ENCODE peak calls at places on chromosomes 11 and 22, in seven cellular contexts. H is fibroblast of lung, N is tibial artery, D is DND-41, C is dorsolateral prefrontal cortex, O is bronchial epithelial cell, B is fibroblast of pulmonary artery. V is an unnamed sample.

GRCh38 chr11:8090756-8091155 is 9.7 kb downstream of the TUB start:
- DNase-seq in H (peak), B (peak), C (no peak), O (no peak), D (peak), N (peak), V (peak)

GRCh38 chr11:48094643-48095339 is 114.4 kb downstream of the PTPRJ start:
- DNase-seq in D (no peak), B (no peak), H (no peak), C (no peak), N (no peak), O (no peak), V (no peak)

GRCh38 chr11:64744544-64745218 is 739 bp upstream of the RASGRP2 start:
- DNase-seq in O (no peak), H (no peak), N (no peak), C (no peak), D (no peak), B (no peak), V (no peak)

GRCh38 chr11:86089659-86090058 is 20.8 kb upstream of the PICALM start:
- DNase-seq in C (no peak), N (no peak), B (peak), O (no peak), D (no peak), H (peak), V (no peak)

GRCh38 chr11:10490032-10490397 is 35.0 kb downstream of the AMPD3 start:
- DNase-seq in C (no peak), O (no peak), H (no peak), D (no peak), B (no peak), N (peak), V (no peak)

GRCh38 chr11:68950776-68951175 is 30.0 kb downstream of the MRGPRD start:
- DNase-seq in C (no peak), O (no peak), D (no peak), H (no peak), B (no peak), N (no peak), V (no peak)

GRCh38 chr11:64060861-64061444 is 25.2 kb downstream of the FLRT1 start:
- DNase-seq in C (no peak), H (peak), D (no peak), N (no peak), O (no peak), B (peak), V (peak)

GRCh38 chr11:30000986-30001385 is 15.8 kb downstream of the KCNA4 start:
- DNase-seq in B (no peak), O (no peak), H (no peak), D (no peak), C (no peak), N (no peak), V (no peak)

GRCh38 chr11:118537409-118537980 is 6.5 kb downstream of the TMEM25 start:
- DNase-seq in C (no peak), B (no peak), D (no peak), N (no peak), O (no peak), H (no peak), V (no peak)

GRCh38 chr11:68141247-68142027 is 20.2 kb upstream of the CHKA start:
- DNase-seq in C (no peak), O (no peak), N (no peak), D (no peak), B (no peak), H (no peak), V (no peak)

GRCh38 chr11:68045900-68046299 is 7.1 kb downstream of the TCIRG1 start:
- DNase-seq in O (no peak), H (no peak), B (no peak), D (no peak), N (no peak), C (no peak), V (no peak)

GRCh38 chr11:7080900-7081299 is 7.9 kb upstream of the RBMXL2 start:
- DNase-seq in C (no peak), B (no peak), H (no peak), D (no peak), N (no peak), O (no peak), V (no peak)

GRCh38 chr11:129639300-129639699 is 176.3 kb upstream of the TMEM45B start:
- DNase-seq in D (no peak), H (peak), O (peak), N (no peak), C (no peak), B (peak), V (no peak)

GRCh38 chr22:31532060-31532459 is 35.7 kb downstream of the SFI1 start:
- DNase-seq in O (no peak), N (no peak), C (no peak), B (no peak), D (no peak), H (no peak), V (no peak)

GRCh38 chr22:40714514-40714966 is 35.3 kb downstream of the MCHR1 start:
- DNase-seq in H (peak), C (peak), O (peak), D (no peak), B (peak), N (no peak), V (no peak)

GRCh38 chr11:5815534-5815933 is 6.8 kb downstream of the OR52N2 start:
- DNase-seq in B (no peak), D (no peak), H (no peak), C (no peak), N (no peak), O (no peak), V (no peak)

GRCh38 chr11:124536520-124536919 is 6.9 kb downstream of the OR8B12 start:
- DNase-seq in D (no peak), B (peak), N (peak), H (peak), O (peak), C (peak), V (no peak)
- TF ChIP-seq CTCF in D (no peak), B (peak), N (no peak), H (no peak), O (no peak), C (peak), V (no peak)

DNA sequence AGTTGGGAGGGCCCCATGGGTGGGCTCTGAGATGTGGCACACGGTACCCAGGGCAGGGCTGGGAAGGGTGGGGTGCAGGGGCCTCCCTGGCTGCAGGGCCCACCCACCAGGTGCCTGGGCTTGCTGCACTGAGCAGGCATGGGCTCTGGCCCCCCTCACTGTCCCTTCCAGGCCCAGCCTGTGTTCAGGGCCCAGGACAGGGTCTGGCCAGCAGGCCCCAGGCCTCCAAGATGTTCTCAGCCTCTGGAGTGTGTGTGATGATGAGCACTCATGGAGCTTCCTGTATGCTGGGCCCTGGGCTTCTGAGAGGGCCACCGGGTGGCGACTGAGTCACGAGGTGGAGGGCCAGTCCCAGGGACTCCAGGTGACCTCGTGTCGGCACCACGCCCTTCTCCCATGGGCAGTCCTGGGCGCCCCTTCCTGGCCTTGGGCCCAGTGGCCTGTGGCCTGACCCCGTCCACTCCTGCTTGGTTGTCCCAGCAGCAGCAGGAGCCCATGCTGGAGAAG is 55.9 kb upstream of the CCDC188 start:
- DNase-seq in D (peak), C (no peak), N (no peak), O (peak), B (peak), H (peak), V (no peak)
- TF ChIP-seq CTCF in D (peak), C (no peak), N (no peak), O (no peak), B (no peak), H (no peak), V (no peak)

DNA sequence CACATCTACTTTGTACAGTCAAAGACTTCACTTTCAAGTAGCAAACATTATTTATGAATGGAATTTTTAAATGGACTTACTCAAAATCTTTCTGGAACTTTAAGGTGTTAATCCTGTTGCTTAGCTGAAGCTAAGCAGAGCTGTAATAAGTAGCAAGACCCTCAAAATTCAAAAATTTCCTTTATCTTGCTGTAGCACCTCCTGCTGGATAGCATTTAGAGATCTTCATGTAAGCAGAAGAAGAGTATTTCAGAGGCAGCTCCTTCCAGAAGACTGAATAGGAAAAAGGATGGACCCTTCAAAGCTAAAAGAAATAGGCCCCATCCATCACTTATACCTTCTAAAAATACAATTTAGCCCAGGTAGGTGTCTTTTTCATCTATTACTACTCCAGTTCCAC is 3.4 kb downstream of the PHF21A start:
- DNase-seq in C (no peak), H (peak), O (no peak), D (no peak), N (no peak), B (peak), V (no peak)
- TF ChIP-seq CTCF in C (peak), H (peak), O (peak), D (peak), N (no peak), B (peak), V (no peak)

DNA sequence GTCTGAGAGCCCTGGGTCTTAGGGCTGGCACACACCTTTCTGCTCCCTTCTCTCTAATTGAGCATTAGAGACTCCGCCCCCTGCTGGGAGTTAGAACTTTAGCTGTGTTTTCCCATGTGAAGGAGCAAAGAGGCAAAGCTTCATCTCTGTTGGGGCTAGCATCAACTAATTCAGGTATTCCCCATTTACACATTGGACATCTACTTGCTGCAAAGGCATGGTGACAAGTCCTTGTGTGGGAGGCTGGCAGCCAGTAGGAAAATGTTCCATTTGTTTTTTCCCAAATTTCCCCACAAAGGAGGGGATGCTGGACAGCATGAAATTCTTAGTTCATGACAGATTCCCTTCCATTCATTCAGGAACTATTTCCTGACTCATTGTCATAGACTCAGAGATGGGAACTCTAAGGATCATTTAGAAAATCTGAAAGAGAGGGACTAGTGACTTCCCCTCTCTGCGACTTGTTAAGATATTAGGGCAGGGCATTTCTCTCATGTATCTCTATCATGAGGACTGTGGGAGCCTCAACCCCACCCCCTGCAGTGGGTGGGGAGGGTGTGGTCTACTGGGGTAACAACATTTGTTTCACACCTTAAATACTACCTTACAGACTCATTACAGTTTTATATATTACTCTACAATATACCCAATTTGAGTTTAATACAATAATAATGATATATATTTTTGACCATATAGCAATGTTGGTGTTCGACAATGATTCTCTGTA is 3.7 kb downstream of the CD44 start:
- DNase-seq in B (peak), N (no peak), C (no peak), D (no peak), H (peak), O (peak), V (no peak)
- TF ChIP-seq CTCF in B (no peak), N (no peak), C (no peak), D (no peak), H (no peak), O (peak), V (no peak)

GRCh38 chr11:96341237-96342130 is 1.5 kb downstream of the MAML2 start:
- DNase-seq in H (peak), B (peak), O (no peak), N (peak), D (peak), C (no peak), V (peak)

GRCh38 chr11:96340555-96340885 is 2.5 kb downstream of the MAML2 start:
- DNase-seq in C (no peak), O (no peak), B (peak), H (peak), N (no peak), D (no peak), V (no peak)

GRCh38 chr11:96339704-96340554 is 3.1 kb downstream of the MAML2 start:
- DNase-seq in B (peak), N (peak), O (no peak), H (peak), C (no peak), D (no peak), V (no peak)

GRCh38 chr11:96337541-96338530 is 5.2 kb downstream of the MAML2 start:
- DNase-seq in B (peak), D (no peak), H (peak), O (no peak), C (no peak), N (no peak), V (no peak)

DNA sequence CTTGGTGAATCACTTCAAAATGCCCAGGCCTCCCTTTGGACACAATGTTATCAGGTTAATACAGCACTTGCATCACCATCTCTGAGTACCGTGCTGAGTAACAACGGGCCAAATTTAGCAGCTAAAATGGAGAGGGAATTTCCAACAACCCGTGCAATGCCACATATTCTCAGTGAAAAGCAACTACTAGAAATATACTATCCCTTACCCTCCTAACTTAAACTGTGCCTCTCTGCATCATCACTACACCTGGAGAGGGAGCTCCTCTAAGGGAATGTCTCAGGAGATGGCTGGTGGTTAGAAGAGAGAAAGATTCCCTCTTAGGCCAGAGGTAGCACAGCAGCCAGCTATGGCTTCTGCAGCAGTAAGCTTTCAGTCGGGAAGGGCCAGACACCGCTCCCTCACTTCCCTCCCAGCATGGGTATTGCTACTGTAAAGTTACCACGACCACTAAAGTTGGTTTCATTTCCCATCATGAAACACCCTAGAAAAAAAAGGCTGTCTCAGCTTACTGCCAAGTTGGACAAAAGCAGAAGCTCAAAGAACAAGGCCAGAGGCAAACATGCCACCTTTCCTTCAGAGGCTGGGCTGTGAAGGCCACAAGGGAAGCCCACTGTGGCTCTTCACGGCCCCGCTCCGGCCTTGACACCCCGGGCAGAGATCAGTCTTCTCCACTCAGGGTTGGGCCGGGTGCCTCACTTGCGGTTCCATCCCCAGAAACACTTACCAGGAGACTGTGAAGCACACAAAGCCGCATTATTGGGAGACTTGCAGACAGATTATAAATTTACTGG is 3.9 kb downstream of the MAML2 start:
- DNase-seq in D (peak), N (peak), O (peak), C (peak), H (peak), B (peak), V (no peak)
- TF ChIP-seq CTCF in D (no peak), N (no peak), O (no peak), C (no peak), H (no peak), B (no peak), V (no peak)

V was measured in glutamatergic neuron.